ENCODE peak calls at places on chromosome 2, in seven cellular contexts. O is hypothalamus, P is NT2/D1, Y is tibial artery, V is NCI-H1105 treated with DMSO at 0.1 percent for 48 hours, W is posterior cingulate gyrus, M is adipocyte. X is an unnamed sample.

GRCh38 chr2:69828913-69829242 is 582 bp upstream of the GMCL1 start:
- DNase-seq in V (no peak), Y (no peak), M (no peak), P (no peak), O (no peak), W (no peak), X (no peak)

GRCh38 chr2:170743530-170744239 is 26.5 kb upstream of the ERICH2 start:
- DNase-seq in O (no peak), Y (no peak), V (no peak), M (no peak), P (no peak), W (no peak), X (no peak)

GRCh38 chr2:63734510-63734909 is 107.2 kb upstream of the UGP2 start:
- DNase-seq in M (peak), W (no peak), Y (no peak), O (no peak), V (no peak), P (no peak), X (no peak)

GRCh38 chr2:166651080-166651675 is 157.1 kb upstream of the SCN7A start:
- DNase-seq in M (peak), P (no peak), V (no peak), Y (no peak), O (no peak), W (no peak), X (no peak)

GRCh38 chr2:226426292-226426736 is 373.3 kb downstream of the IRS1 start:
- DNase-seq in W (no peak), Y (no peak), P (no peak), M (peak), O (no peak), V (no peak), X (no peak)

GRCh38 chr2:124050833-124051497 is 25.9 kb downstream of the CNTNAP5 start:
- DNase-seq in W (no peak), P (no peak), O (no peak), M (no peak), Y (no peak), V (no peak), X (no peak)

GRCh38 chr2:18194161-18194560 is 315.7 kb downstream of the KCNS3 start:
- DNase-seq in Y (no peak), V (no peak), P (no peak), W (no peak), O (no peak), M (no peak), X (no peak)

GRCh38 chr2:139031722-139032121 is 251.5 kb upstream of the NXPH2 start:
- DNase-seq in W (no peak), V (no peak), P (no peak), M (peak), Y (no peak), O (no peak), X (peak)